ENCODE peak calls at places on chromosomes 3 and 15, in eight cellular contexts. B is choroid plexus epithelial cell, H is skeletal muscle cell, Z is endothelial cell, A is transverse colon, U is SJSA1, V is thyroid gland, L is brain microvascular endothelial cell. R is an unnamed sample.

GRCh38 chr3:43086460-43087165 is 19.3 kb downstream of the POMGNT2 start:
- DNase-seq in Z (no peak), H (no peak), L (no peak), V (no peak), B (no peak), U (no peak), A (no peak), R (no peak)

GRCh38 chr3:5791558-5791957 is 604.1 kb downstream of the EDEM1 start:
- DNase-seq in Z (no peak), H (no peak), U (no peak), L (no peak), A (no peak), B (peak), V (no peak), R (no peak)

GRCh38 chr3:123305192-123305591 is 103.4 kb downstream of the SEC22A start:
- DNase-seq in A (no peak), H (no peak), B (no peak), V (no peak), Z (no peak), L (no peak), U (no peak), R (no peak)

GRCh38 chr3:57557088-57557537 is 1.0 kb downstream of the PDE12 start:
- DNase-seq in V (peak), L (peak), Z (peak), A (peak), U (no peak), B (peak), H (peak), R (no peak)

GRCh38 chr3:170978335-170978745 is 48.2 kb downstream of the SLC2A2 start:
- DNase-seq in H (no peak), V (no peak), L (no peak), Z (no peak), A (no peak), B (no peak), U (no peak), R (no peak)

GRCh38 chr3:187403768-187404270 is 35.6 kb downstream of the RTP4 start:
- DNase-seq in V (no peak), L (peak), A (no peak), U (peak), Z (no peak), H (peak), B (peak), R (peak)

GRCh38 chr3:137760341-137761098 is 3.6 kb upstream of the SOX14 start:
- DNase-seq in Z (no peak), L (no peak), H (no peak), V (no peak), A (no peak), B (no peak), U (no peak), R (no peak)

GRCh38 chr3:140316461-140316860 is 361.4 kb upstream of the TRIM42 start:
- DNase-seq in V (no peak), U (no peak), A (no peak), Z (no peak), B (no peak), H (no peak), L (no peak), R (no peak)

GRCh38 chr3:195746751-195747150 is 26.0 kb downstream of the MUC20 start:
- DNase-seq in A (no peak), B (no peak), H (no peak), V (no peak), Z (no peak), U (no peak), L (no peak), R (no peak)

GRCh38 chr3:132418916-132419315 is 1.6 kb downstream of the DNAJC13 start:
- DNase-seq in A (no peak), L (no peak), H (no peak), B (peak), V (no peak), Z (no peak), U (no peak), R (no peak)

GRCh38 chr3:52494446-52494845 is 692 bp upstream of the STAB1 start:
- DNase-seq in U (no peak), B (no peak), V (peak), A (no peak), H (no peak), Z (no peak), L (no peak), R (no peak)

GRCh38 chr3:16290007-16290826 is 25.2 kb downstream of the OXNAD1 start:
- DNase-seq in U (no peak), B (peak), Z (peak), L (peak), A (peak), H (peak), V (peak), R (no peak)

GRCh38 chr15:74170845-74171578 is 2.5 kb upstream of the ISLR start:
- DNase-seq in A (no peak), B (no peak), L (no peak), V (no peak), H (no peak), Z (no peak), U (no peak), R (no peak)

GRCh38 chr3:34185301-34185700 is 386.9 kb downstream of the PDCD6IP start:
- DNase-seq in A (no peak), U (no peak), Z (no peak), V (no peak), L (no peak), H (no peak), B (no peak), R (no peak)

GRCh38 chr3:5006755-5007202 is 27.5 kb downstream of the BHLHE40 start:
- DNase-seq in A (no peak), H (no peak), Z (no peak), L (no peak), U (no peak), V (no peak), B (no peak), R (no peak)

GRCh38 chr15:98676586-98677270 is 28.4 kb downstream of the IGF1R start:
- DNase-seq in U (no peak), A (no peak), V (no peak), L (no peak), H (no peak), B (no peak), Z (no peak), R (no peak)

GRCh38 chr15:75921732-75922703 is 18.3 kb downstream of the FBXO22 start:
- DNase-seq in A (peak), V (no peak), Z (peak), U (no peak), B (peak), H (peak), L (peak), R (peak)

GRCh38 chr3:170768334-170768801 is 101.6 kb downstream of the RPL22L1 start:
- DNase-seq in B (peak), H (no peak), U (peak), A (no peak), V (no peak), Z (no peak), L (peak), R (no peak)

GRCh38 chr15:87752250-87752951 is 504.1 kb downstream of the NTRK3 start:
- DNase-seq in U (peak), V (no peak), L (peak), B (peak), A (no peak), H (peak), Z (no peak), R (peak)

GRCh38 chr3:17640466-17640865 is 102.0 kb downstream of the TBC1D5 start:
- DNase-seq in A (no peak), V (no peak), H (no peak), Z (no peak), U (no peak), L (no peak), B (peak), R (no peak)

GRCh38 chr3:108251844-108252243 is 29.6 kb upstream of the IFT57 start:
- DNase-seq in A (no peak), H (no peak), V (no peak), B (no peak), L (no peak), Z (no peak), U (no peak), R (no peak)

GRCh38 chr15:71114887-71115566 is at the start of gene THSD4:
- DNase-seq in H (no peak), B (peak), U (peak), Z (peak), V (peak), A (peak), L (peak), R (no peak)

GRCh38 chr3:133945696-133946095 is 50.0 kb upstream of the RAB6B start:
- DNase-seq in U (no peak), Z (no peak), V (no peak), A (no peak), B (no peak), H (no peak), L (no peak), R (no peak)

GRCh38 chr15:60379466-60380274 is 18.1 kb downstream of the ANXA2 start:
- DNase-seq in U (peak), A (no peak), H (peak), V (no peak), L (peak), B (peak), Z (no peak), R (peak)

GRCh38 chr3:42502429-42503250 is at the start of gene VIPR1:
- DNase-seq in Z (peak), U (peak), B (peak), H (no peak), V (peak), L (peak), A (peak), R (no peak)

GRCh38 chr15:65287515-65287845 is 797 bp upstream of the PARP16 start:
- DNase-seq in H (no peak), U (no peak), V (no peak), L (no peak), B (peak), Z (no peak), A (no peak), R (no peak)

GRCh38 chr15:47542312-47543094 is 174.8 kb upstream of the SEMA6D start:
- DNase-seq in H (peak), Z (no peak), B (peak), U (no peak), A (no peak), V (no peak), L (no peak), R (no peak)

R was measured in non-pigmented ciliary epithelial cell.